ENCODE peak calls at places on chromosomes 3 and 15, in four cellular contexts. One of them, this sample, is unnamed.
A peak's percentile ranks its signal among the peaks of the same experiment; 100 is the strongest.

GRCh38 chr3:13379191-13379830 is 40.8 kb downstream of the NUP210 start:
- DNase-seq in IMR-90: peak; percentile 84
- DNase-seq in gastrocnemius medialis: no peak
- DNase-seq in adrenal gland: peak; percentile 83
- DNase-seq in this sample: no peak

GRCh38 chr15:91947370-91947769 is 93.9 kb downstream of the SLCO3A1 start:
- DNase-seq in IMR-90: no peak
- DNase-seq in gastrocnemius medialis: no peak
- DNase-seq in adrenal gland: no peak
- DNase-seq in this sample: no peak

GRCh38 chr3:65210026-65210814 is 522.4 kb upstream of the ADAMTS9 start:
- DNase-seq in IMR-90: no peak
- DNase-seq in gastrocnemius medialis: no peak
- DNase-seq in adrenal gland: no peak
- DNase-seq in this sample: no peak

GRCh38 chr3:154018100-154018696 is 103.0 kb upstream of the ARHGEF26 start:
- DNase-seq in IMR-90: peak; percentile 18
- DNase-seq in gastrocnemius medialis: no peak
- DNase-seq in adrenal gland: no peak
- DNase-seq in this sample: no peak

GRCh38 chr15:39797407-39797806 is 14.8 kb upstream of the FSIP1 start:
- DNase-seq in IMR-90: peak; percentile 22
- DNase-seq in gastrocnemius medialis: no peak
- DNase-seq in adrenal gland: no peak
- DNase-seq in this sample: no peak

GRCh38 chr15:81492303-81492702 is 118.3 kb upstream of the TMC3 start:
- DNase-seq in IMR-90: peak; percentile 66
- DNase-seq in gastrocnemius medialis: no peak
- DNase-seq in adrenal gland: no peak
- DNase-seq in this sample: no peak

GRCh38 chr3:53842436-53843194 is 3.6 kb downstream of the CHDH start:
- DNase-seq in IMR-90: peak; percentile 23
- DNase-seq in gastrocnemius medialis: no peak
- DNase-seq in adrenal gland: peak; percentile 80
- DNase-seq in this sample: peak; percentile 27

GRCh38 chr3:106305882-106306445 is 437.2 kb upstream of the CBLB start:
- DNase-seq in IMR-90: no peak
- DNase-seq in gastrocnemius medialis: no peak
- DNase-seq in adrenal gland: no peak
- DNase-seq in this sample: no peak

GRCh38 chr3:45480218-45480617 is 91.8 kb downstream of the LARS2 start:
- DNase-seq in IMR-90: no peak
- DNase-seq in gastrocnemius medialis: no peak
- DNase-seq in adrenal gland: no peak
- DNase-seq in this sample: no peak

GRCh38 chr3:170301404-170301803 is 56.1 kb upstream of the SKIL start:
- DNase-seq in IMR-90: peak; percentile 32
- DNase-seq in gastrocnemius medialis: no peak
- DNase-seq in adrenal gland: no peak
- DNase-seq in this sample: no peak

GRCh38 chr3:100020876-100021644 is 93.2 kb downstream of the FILIP1L start:
- DNase-seq in IMR-90: no peak
- DNase-seq in gastrocnemius medialis: peak; percentile 58
- DNase-seq in adrenal gland: peak; percentile 67
- DNase-seq in this sample: peak; percentile 28

GRCh38 chr3:101414121-101414520 is 93.7 kb upstream of the IMPG2 start:
- DNase-seq in IMR-90: no peak
- DNase-seq in gastrocnemius medialis: no peak
- DNase-seq in adrenal gland: no peak
- DNase-seq in this sample: no peak

GRCh38 chr3:104805508-104805907 is 561.2 kb upstream of the ALCAM start:
- DNase-seq in IMR-90: no peak
- DNase-seq in gastrocnemius medialis: no peak
- DNase-seq in adrenal gland: no peak
- DNase-seq in this sample: no peak
- TF ChIP-seq POLR2A in IMR-90: no peak
- TF ChIP-seq POLR2A in gastrocnemius medialis: no peak
- TF ChIP-seq POLR2A in adrenal gland: no peak
- TF ChIP-seq POLR2A in this sample: no peak

DNA sequence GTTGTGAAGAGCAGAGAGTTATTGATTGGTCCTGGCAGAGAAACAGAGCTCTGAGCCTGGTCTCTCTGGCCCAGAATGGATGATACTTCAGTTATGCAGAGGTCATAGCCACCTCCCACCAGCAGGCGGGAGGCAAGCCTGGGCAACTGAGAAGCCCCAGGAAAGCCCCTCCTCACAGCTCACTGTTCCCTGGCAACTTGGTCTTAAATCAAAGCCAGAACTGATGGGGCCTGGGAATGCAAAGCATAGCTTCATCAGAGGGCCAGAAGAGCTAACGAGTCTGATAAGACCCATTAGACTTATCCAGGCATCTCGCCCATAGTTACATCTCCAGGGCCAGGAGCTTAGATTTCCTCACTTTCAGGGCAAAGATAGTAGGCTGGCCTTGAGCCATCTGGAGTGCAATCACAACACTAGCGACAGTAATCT is 5.5 kb upstream of the COLQ start:
- DNase-seq in IMR-90: peak; percentile 30
- DNase-seq in gastrocnemius medialis: no peak
- DNase-seq in adrenal gland: peak; percentile 39
- DNase-seq in this sample: peak; percentile 38
- TF ChIP-seq CTCF in IMR-90: no peak
- TF ChIP-seq CTCF in gastrocnemius medialis: no peak
- TF ChIP-seq CTCF in adrenal gland: peak; percentile 16
- TF ChIP-seq CTCF in this sample: no peak

GRCh38 chr3:23915537-23916108 is 1.2 kb downstream of the NKIRAS1 start:
- DNase-seq in IMR-90: peak; percentile 64
- DNase-seq in gastrocnemius medialis: no peak
- DNase-seq in adrenal gland: no peak
- DNase-seq in this sample: no peak

GRCh38 chr3:23916152-23916885 is 471 bp downstream of the NKIRAS1 start:
- DNase-seq in IMR-90: no peak
- DNase-seq in gastrocnemius medialis: no peak
- DNase-seq in adrenal gland: no peak
- DNase-seq in this sample: no peak

GRCh38 chr3:23913873-23914743 is 2.7 kb downstream of the NKIRAS1 start:
- DNase-seq in IMR-90: no peak
- DNase-seq in gastrocnemius medialis: no peak
- DNase-seq in adrenal gland: no peak
- DNase-seq in this sample: no peak

GRCh38 chr3:23919628-23920027 is 2.7 kb downstream of the RPL15 start:
- DNase-seq in IMR-90: no peak
- DNase-seq in gastrocnemius medialis: no peak
- DNase-seq in adrenal gland: no peak
- DNase-seq in this sample: no peak

GRCh38 chr3:23916886-23917815 is at the start of the genes NKIRAS1 and RPL15:
- DNase-seq in IMR-90: peak; percentile 96
- DNase-seq in gastrocnemius medialis: peak; percentile 97
- DNase-seq in adrenal gland: peak; percentile 99
- DNase-seq in this sample: peak; percentile 97
- TF ChIP-seq POLR2A in IMR-90: peak; percentile 99
- TF ChIP-seq POLR2A in gastrocnemius medialis: peak; percentile 98
- TF ChIP-seq POLR2A in adrenal gland: peak; percentile 97
- TF ChIP-seq POLR2A in this sample: peak; percentile 99

GRCh38 chr15:89034305-89034704 is 54.0 kb upstream of the ABHD2 start:
- DNase-seq in IMR-90: peak; percentile 36
- DNase-seq in gastrocnemius medialis: no peak
- DNase-seq in adrenal gland: no peak
- DNase-seq in this sample: no peak
- TF ChIP-seq CTCF in IMR-90: peak; percentile 42
- TF ChIP-seq CTCF in gastrocnemius medialis: no peak
- TF ChIP-seq CTCF in adrenal gland: peak; percentile 32
- TF ChIP-seq CTCF in this sample: no peak

DNA sequence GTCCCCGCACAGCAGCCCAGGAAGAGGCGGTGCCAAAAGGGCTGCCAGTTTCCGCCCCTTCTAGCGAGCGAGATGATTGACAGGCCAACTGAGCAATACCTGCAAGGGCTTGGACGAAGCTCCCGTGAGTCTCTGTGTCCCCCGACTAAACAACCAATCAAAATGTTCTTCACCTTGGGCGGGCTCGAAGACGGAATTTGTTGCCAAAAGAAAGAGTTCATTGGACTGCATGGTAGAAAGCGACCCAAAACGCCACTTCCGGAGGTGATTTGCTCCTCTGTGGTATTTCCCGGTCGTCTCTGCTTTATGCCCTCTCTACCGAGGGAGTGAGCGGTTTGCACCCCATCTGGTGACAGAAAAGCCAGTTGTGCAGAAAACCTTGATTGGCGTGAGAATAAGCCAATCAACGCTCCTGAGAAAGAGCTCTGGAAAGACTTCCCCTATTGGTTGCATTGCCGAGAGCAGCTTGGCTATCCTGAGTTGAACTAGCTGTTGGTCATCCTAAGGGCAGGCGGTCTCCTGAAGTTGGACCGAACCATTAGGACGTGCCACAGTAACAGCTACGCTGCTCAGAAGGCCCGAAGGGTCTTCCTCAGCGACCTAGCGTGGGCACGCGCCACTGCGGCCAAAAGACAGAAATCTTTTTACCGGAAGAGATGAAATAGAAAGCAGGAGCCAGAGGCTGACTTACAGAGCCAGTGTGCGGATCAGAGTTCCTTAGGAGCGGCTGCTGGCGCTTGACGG is 545 bp upstream of the UBP1 start:
- DNase-seq in IMR-90: peak; percentile 100
- DNase-seq in gastrocnemius medialis: peak; percentile 100
- DNase-seq in adrenal gland: peak; percentile 100
- DNase-seq in this sample: peak; percentile 86
- TF ChIP-seq POLR2A in IMR-90: peak; percentile 91
- TF ChIP-seq POLR2A in gastrocnemius medialis: peak; percentile 62
- TF ChIP-seq POLR2A in adrenal gland: peak; percentile 64
- TF ChIP-seq POLR2A in this sample: peak; percentile 64

DNA sequence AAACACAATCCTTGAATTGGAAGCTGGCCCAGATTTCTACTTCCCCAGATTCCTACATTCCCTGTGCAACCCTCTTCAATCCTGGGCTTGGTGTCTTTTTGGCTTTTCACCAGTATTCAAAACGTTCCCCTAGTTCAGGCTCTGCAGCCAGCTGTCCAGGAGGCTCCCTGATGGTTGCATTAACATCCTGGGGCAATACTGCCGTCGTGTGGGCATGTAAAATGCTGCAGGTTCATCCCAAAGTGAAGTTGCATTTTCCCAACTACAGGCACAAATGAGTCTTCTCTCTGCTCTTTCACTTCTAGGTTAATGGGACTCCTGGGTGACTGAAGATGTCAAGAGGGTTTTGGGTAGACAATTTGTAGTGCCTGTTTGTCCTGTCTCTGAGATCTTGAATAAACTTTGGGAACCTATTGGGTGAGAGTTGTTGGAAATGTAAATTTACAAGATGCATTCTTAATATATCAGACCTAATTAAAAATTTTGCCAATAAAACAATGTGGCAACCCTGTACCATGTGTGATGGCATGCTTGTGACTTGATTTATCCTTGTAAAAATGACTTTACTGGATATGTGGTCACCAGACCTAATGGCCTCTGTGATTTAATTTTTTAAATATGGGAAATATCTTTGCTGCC is 28.6 kb downstream of the SOX14 start:
- DNase-seq in IMR-90: peak; percentile 27
- DNase-seq in gastrocnemius medialis: no peak
- DNase-seq in adrenal gland: no peak
- DNase-seq in this sample: peak; percentile 24
- TF ChIP-seq CTCF in IMR-90: peak; percentile 54
- TF ChIP-seq CTCF in gastrocnemius medialis: no peak
- TF ChIP-seq CTCF in adrenal gland: peak; percentile 42
- TF ChIP-seq CTCF in this sample: peak; percentile 27

DNA sequence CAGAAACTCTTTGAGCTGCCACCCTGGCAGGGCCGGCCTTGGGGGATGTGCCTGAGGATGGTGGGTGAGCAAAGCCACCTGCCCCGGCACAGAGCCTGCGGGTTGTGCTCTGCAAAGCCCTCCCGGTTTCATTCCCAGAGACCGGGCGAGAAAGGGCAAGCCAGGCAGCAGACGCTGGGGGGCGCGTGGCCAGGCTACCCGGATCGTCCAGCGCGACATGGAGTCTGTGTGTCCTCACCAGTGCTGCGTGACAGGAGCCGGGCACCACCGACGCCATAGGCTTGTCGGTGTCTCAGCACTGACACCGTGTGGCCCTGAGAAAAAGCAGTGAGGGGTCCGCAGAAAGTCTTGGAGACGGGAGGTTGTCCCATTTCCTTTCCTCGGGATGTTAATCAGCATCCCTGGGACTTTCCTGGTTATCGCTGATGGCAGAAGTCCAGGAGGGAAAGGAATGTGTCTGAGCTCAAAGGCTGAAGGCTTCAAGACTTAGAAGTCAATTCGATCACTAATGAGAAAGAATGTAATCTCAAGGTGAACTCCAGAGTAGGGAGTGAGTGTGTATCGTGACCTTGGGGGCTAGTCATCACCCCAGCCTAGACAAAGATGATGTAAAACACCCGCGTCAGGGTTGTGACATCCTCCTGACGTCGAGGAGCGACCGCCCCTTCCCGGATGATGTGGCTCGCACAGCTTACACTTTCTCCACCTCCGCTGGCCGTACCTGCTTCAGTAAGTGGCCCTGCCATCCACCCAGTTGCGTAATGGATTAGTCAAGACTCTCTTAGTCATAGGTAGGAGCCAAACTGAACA is 36.3 kb upstream of the PLA2G4E start:
- DNase-seq in IMR-90: peak; percentile 62
- DNase-seq in gastrocnemius medialis: peak; percentile 80
- DNase-seq in adrenal gland: peak; percentile 88
- DNase-seq in this sample: peak; percentile 79
- TF ChIP-seq POLR2A in IMR-90: no peak
- TF ChIP-seq POLR2A in gastrocnemius medialis: no peak
- TF ChIP-seq POLR2A in adrenal gland: no peak
- TF ChIP-seq POLR2A in this sample: no peak

GRCh38 chr3:10401990-10402761 is 81.3 kb upstream of the SEC13 start:
- DNase-seq in IMR-90: no peak
- DNase-seq in gastrocnemius medialis: no peak
- DNase-seq in adrenal gland: no peak
- DNase-seq in this sample: no peak

GRCh38 chr3:10398341-10398740 is 77.4 kb upstream of the SEC13 start:
- DNase-seq in IMR-90: no peak
- DNase-seq in gastrocnemius medialis: no peak
- DNase-seq in adrenal gland: no peak
- DNase-seq in this sample: no peak

GRCh38 chr3:10400749-10401495 is 80.0 kb upstream of the SEC13 start:
- DNase-seq in IMR-90: no peak
- DNase-seq in gastrocnemius medialis: no peak
- DNase-seq in adrenal gland: no peak
- DNase-seq in this sample: no peak

GRCh38 chr3:10399634-10400033 is 78.7 kb upstream of the SEC13 start:
- DNase-seq in IMR-90: no peak
- DNase-seq in gastrocnemius medialis: no peak
- DNase-seq in adrenal gland: no peak
- DNase-seq in this sample: no peak

GRCh38 chr3:10400050-10400748 is 79.3 kb upstream of the SEC13 start:
- DNase-seq in IMR-90: peak; percentile 2
- DNase-seq in gastrocnemius medialis: no peak
- DNase-seq in adrenal gland: no peak
- DNase-seq in this sample: no peak
- TF ChIP-seq CTCF in IMR-90: no peak
- TF ChIP-seq CTCF in gastrocnemius medialis: no peak
- TF ChIP-seq CTCF in adrenal gland: no peak
- TF ChIP-seq CTCF in this sample: no peak

DNA sequence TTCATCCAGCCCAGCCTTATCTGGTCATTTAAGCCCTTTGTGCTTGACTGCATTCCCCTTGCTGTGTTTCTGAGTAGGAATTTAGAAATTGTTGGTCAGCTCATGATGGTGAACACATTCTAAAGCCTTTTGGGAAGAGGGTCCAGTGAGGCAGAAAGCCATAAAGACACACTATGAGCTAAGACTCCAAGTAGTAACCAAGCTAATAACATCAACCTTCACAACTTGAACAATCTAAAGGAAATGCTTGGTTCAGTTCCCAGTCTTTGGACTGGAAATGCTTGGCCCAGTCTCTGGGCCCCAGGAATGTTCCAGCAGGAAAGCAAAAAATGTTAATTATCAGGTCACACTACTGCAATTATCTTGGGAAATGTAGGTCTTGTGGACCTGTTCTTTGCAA is 7.7 kb downstream of the PLSCR1 start:
- DNase-seq in IMR-90: no peak
- DNase-seq in gastrocnemius medialis: no peak
- DNase-seq in adrenal gland: no peak
- DNase-seq in this sample: no peak
- TF ChIP-seq POLR2A in IMR-90: no peak
- TF ChIP-seq POLR2A in gastrocnemius medialis: no peak
- TF ChIP-seq POLR2A in adrenal gland: no peak
- TF ChIP-seq POLR2A in this sample: no peak

This sample was measured in ovary.